ENCODE peak calls at places on chromosomes 16 and 17, in six cellular contexts. S is endothelial cell of umbilical vein, O is stomach, Y is transverse colon, M is breast epithelium, G is GM12892. Q is an unnamed sample.

GRCh38 chr17:13508916-13509315 is 92.8 kb downstream of the HS3ST3A1 start:
- DNase-seq in S (no peak), O (no peak), Y (no peak), M (no peak), G (no peak), Q (no peak)

GRCh38 chr17:83170571-83171260 is 91.3 kb downstream of the METRNL start:
- DNase-seq in S (no peak), O (no peak), Y (no peak), M (peak), G (no peak), Q (no peak)

GRCh38 chr17:2077040-2077439 is 22.1 kb downstream of the HIC1 start:
- DNase-seq in S (no peak), O (no peak), Y (no peak), M (no peak), G (no peak), Q (no peak)

GRCh38 chr17:13563916-13564315 is 37.8 kb downstream of the HS3ST3A1 start:
- DNase-seq in S (no peak), O (no peak), Y (no peak), M (no peak), G (no peak), Q (no peak)

GRCh38 chr17:16444258-16444886 is 29.0 kb downstream of the TRPV2 start:
- DNase-seq in S (no peak), O (peak), Y (no peak), M (no peak), G (no peak), Q (no peak)

GRCh38 chr17:42517516-42517915 is 18.5 kb upstream of the NAGLU start:
- DNase-seq in S (peak), O (peak), Y (peak), M (peak), G (peak), Q (peak)

GRCh38 chr17:11557727-11558452 is 40.4 kb upstream of the DNAH9 start:
- DNase-seq in S (no peak), O (no peak), Y (no peak), M (no peak), G (no peak), Q (no peak)

GRCh38 chr17:74780443-74781238 is 4.5 kb upstream of the NAT9 start:
- DNase-seq in S (no peak), O (no peak), Y (no peak), M (no peak), G (no peak), Q (no peak)

GRCh38 chr16:8767176-8767575 is 30.3 kb downstream of the TMEM186 start:
- DNase-seq in S (no peak), O (no peak), Y (no peak), M (no peak), G (no peak), Q (no peak)

GRCh38 chr16:1428511-1428910 is 2.4 kb upstream of the PERCC1 start:
- DNase-seq in S (peak), O (no peak), Y (no peak), M (peak), G (no peak), Q (no peak)

GRCh38 chr16:2473425-2473926 is 1.5 kb upstream of the TBC1D24 start:
- DNase-seq in S (no peak), O (no peak), Y (no peak), M (no peak), G (no peak), Q (no peak)

GRCh38 chr16:89031715-89032659 is 55.0 kb upstream of the CBFA2T3 start:
- DNase-seq in S (no peak), O (peak), Y (peak), M (peak), G (no peak), Q (peak)

GRCh38 chr16:734981-735881 is 5.6 kb downstream of the CIAO3 start:
- DNase-seq in S (no peak), O (no peak), Y (no peak), M (no peak), G (no peak), Q (no peak)

GRCh38 chr16:66752379-66752778 is 970 bp upstream of the DYNC1LI2 start:
- DNase-seq in S (no peak), O (no peak), Y (no peak), M (no peak), G (no peak), Q (no peak)

GRCh38 chr17:80397686-80398085 is 17.3 kb upstream of the ENDOV start:
- DNase-seq in S (no peak), O (no peak), Y (no peak), M (no peak), G (no peak), Q (no peak)

GRCh38 chr16:84277244-84277823 is 17.3 kb upstream of the WFDC1 start:
- DNase-seq in S (peak), O (peak), Y (peak), M (no peak), G (peak), Q (peak)

GRCh38 chr16:73054732-73055481 is 7.0 kb upstream of the ZFHX3 start:
- DNase-seq in S (peak), O (no peak), Y (no peak), M (no peak), G (no peak), Q (no peak)

GRCh38 chr17:69523252-69523861 is 108.9 kb downstream of the MAP2K6 start:
- DNase-seq in S (peak), O (no peak), Y (no peak), M (no peak), G (no peak), Q (peak)

GRCh38 chr17:48162946-48163506 is 55.5 kb downstream of the SNX11 start:
- DNase-seq in S (no peak), O (peak), Y (peak), M (no peak), G (no peak), Q (no peak)

GRCh38 chr16:73697336-73697735 is 599.3 kb upstream of the PSMD7 start:
- DNase-seq in S (no peak), O (no peak), Y (no peak), M (no peak), G (no peak), Q (no peak)

GRCh38 chr17:28661635-28662526 is at the start of the genes SDF2 and SUPT6H:
- DNase-seq in S (peak), O (peak), Y (peak), M (peak), G (peak), Q (peak)

GRCh38 chr17:35291802-35292201 is 48.9 kb downstream of the SLFN5 start:
- DNase-seq in S (no peak), O (no peak), Y (no peak), M (no peak), G (no peak), Q (no peak)

GRCh38 chr16:4570688-4571321 is 14.7 kb downstream of the C16orf96 start:
- DNase-seq in S (no peak), O (no peak), Y (no peak), M (no peak), G (no peak), Q (no peak)

GRCh38 chr16:57590654-57591085 is 37.8 kb upstream of the ADGRG1 start:
- DNase-seq in S (peak), O (no peak), Y (no peak), M (no peak), G (no peak), Q (no peak)

GRCh38 chr16:46871587-46871986 is 12.6 kb upstream of the GPT2 start:
- DNase-seq in S (no peak), O (no peak), Y (no peak), M (no peak), G (no peak), Q (no peak)

GRCh38 chr16:46862555-46863447 is 21.4 kb upstream of the GPT2 start:
- DNase-seq in S (no peak), O (no peak), Y (no peak), M (no peak), G (no peak), Q (no peak)

GRCh38 chr16:46866286-46866685 is 17.9 kb upstream of the GPT2 start:
- DNase-seq in S (no peak), O (no peak), Y (no peak), M (no peak), G (no peak), Q (no peak)
- TF ChIP-seq POLR2AphosphoS5 in S (no peak), O (no peak), Y (no peak), M (no peak), G (no peak), Q (no peak)

DNA sequence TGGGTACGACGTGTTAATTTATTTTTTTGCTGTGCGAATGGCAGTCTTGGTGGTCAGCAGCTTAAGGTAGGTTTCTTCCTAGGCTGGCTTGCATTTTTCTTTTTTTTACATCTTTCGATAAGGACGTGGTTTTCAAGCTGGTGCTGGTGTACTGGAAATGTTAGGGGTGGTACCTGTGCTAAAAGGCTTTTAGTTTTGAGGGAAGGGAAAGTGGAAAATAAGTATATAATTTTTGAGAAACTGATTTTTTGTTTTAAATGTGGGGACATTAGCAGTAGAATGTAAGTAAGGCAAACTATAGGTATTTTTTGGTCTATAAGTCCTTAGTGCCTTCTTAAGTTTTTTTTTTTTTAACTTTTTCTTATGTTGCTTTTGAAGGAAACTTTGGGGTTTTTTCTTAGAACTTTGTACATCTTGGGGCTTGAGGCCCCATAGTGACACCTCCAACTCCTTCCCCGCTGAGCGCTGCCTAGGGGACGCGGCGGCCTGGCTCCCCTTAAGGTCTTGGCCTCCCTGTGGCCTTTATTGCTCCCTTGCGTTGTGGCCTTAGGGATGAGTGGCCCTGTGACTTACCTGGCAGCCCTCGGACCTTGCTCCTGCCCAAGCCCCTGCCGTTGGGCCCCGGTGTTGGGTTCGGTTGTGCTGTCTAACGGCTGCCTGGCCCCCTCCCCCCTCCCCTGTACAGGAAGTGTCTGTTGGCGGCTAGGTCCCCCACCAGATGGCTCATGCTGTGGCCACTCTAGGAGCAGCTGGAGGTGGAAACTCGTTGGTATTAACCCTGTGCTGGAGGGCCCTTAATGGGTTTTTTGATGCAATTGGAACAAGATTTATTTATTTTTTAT is 88.0 kb upstream of the RPRML start:
- DNase-seq in S (peak), O (peak), Y (peak), M (peak), G (peak), Q (peak)
- TF ChIP-seq POLR2AphosphoS5 in S (peak), O (peak), Y (no peak), M (peak), G (peak), Q (peak)

GRCh38 chr17:59837362-59838195 is 55.2 kb downstream of the TUBD1 start:
- DNase-seq in S (peak), O (peak), Y (peak), M (peak), G (no peak), Q (peak)

GRCh38 chr17:59838196-59838911 is 54.4 kb downstream of the TUBD1 start:
- DNase-seq in S (peak), O (no peak), Y (no peak), M (no peak), G (no peak), Q (no peak)

GRCh38 chr17:59840908-59841666 is 51.7 kb downstream of the TUBD1 start:
- DNase-seq in S (peak), O (no peak), Y (no peak), M (no peak), G (no peak), Q (no peak)

GRCh38 chr17:59840329-59840907 is 52.3 kb downstream of the TUBD1 start:
- DNase-seq in S (peak), O (no peak), Y (no peak), M (no peak), G (no peak), Q (no peak)

DNA sequence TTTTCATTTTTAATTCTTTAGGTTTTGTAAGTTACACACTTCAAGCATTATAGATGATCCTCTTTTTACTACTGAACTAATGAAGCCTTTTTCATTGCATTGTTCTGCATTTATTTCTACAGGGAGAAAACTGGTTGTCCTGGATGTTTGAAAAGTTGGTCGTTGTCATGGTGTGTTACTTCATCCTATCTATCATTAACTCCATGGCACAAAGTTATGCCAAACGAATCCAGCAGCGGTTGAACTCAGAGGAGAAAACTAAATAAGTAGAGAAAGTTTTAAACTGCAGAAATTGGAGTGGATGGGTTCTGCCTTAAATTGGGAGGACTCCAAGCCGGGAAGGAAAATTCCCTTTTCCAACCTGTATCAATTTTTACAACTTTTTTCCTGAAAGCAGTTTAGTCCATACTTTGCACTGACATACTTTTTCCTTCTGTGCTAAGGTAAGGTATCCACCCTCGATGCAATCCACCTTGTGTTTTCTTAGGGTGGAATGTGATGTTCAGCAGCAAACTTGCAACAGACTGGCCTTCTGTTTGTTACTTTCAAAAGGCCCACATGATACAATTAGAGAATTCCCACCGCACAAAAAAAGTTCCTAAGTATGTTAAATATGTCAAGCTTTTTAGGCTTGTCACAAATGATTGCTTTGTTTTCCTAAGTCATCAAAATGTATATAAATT is 53.0 kb downstream of the TUBD1 start:
- DNase-seq in S (no peak), O (no peak), Y (no peak), M (no peak), G (no peak), Q (no peak)
- TF ChIP-seq POLR2AphosphoS5 in S (peak), O (peak), Y (no peak), M (no peak), G (no peak), Q (no peak)

GRCh38 chr16:13507530-13507929 is 412.4 kb upstream of the ERCC4 start:
- DNase-seq in S (no peak), O (no peak), Y (no peak), M (no peak), G (no peak), Q (no peak)
- TF ChIP-seq POLR2AphosphoS5 in S (no peak), O (no peak), Y (no peak), M (no peak), G (no peak), Q (no peak)

GRCh38 chr16:23670137-23670776 is 8.4 kb upstream of the PLK1 start:
- DNase-seq in S (peak), O (no peak), Y (no peak), M (no peak), G (no peak), Q (no peak)

GRCh38 chr16:23668873-23669272 is 9.8 kb upstream of the PLK1 start:
- DNase-seq in S (no peak), O (no peak), Y (no peak), M (no peak), G (no peak), Q (no peak)

GRCh38 chr16:23663918-23664317 is 14.8 kb upstream of the PLK1 start:
- DNase-seq in S (no peak), O (no peak), Y (no peak), M (no peak), G (no peak), Q (no peak)

GRCh38 chr16:23668225-23668624 is 10.5 kb upstream of the PLK1 start:
- DNase-seq in S (no peak), O (no peak), Y (no peak), M (no peak), G (no peak), Q (no peak)

DNA sequence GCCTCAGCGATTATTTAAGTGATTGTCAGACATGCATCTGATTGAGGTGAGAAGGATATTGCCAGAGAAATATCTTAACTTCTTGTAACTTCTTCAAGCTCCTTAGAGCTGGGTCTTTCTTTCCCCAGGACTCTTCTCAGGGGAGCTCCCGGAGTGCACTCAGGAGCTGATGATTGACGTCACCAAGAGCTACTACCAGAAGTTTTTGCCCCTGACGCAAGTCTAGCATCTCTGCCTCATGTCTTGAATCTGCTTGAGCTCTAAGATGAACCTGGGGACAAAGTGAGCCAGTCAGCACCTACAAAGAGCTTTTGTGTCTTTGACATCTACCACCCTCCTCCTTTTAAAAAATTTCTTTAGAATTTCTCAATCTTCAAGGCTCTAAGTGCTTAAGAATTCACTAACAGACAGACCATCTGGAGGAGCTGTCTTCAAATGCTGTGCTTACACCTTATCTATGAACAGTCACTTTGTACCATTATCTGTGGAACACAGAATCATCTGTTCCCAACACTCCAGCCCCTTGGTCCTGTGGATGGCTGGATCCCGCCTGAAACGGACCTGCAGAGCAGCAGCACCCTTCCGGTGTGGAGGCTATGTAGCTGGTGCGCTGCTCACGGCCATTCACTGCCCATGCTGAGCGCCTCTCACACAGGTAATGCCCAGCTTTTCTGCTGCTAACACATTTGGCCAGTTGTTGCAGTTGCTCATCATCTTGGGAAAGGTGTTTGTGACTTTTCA is 11.6 kb upstream of the PLK1 start:
- DNase-seq in S (no peak), O (no peak), Y (no peak), M (no peak), G (no peak), Q (no peak)
- TF ChIP-seq POLR2AphosphoS5 in S (no peak), O (no peak), Y (no peak), M (no peak), G (no peak), Q (no peak)

DNA sequence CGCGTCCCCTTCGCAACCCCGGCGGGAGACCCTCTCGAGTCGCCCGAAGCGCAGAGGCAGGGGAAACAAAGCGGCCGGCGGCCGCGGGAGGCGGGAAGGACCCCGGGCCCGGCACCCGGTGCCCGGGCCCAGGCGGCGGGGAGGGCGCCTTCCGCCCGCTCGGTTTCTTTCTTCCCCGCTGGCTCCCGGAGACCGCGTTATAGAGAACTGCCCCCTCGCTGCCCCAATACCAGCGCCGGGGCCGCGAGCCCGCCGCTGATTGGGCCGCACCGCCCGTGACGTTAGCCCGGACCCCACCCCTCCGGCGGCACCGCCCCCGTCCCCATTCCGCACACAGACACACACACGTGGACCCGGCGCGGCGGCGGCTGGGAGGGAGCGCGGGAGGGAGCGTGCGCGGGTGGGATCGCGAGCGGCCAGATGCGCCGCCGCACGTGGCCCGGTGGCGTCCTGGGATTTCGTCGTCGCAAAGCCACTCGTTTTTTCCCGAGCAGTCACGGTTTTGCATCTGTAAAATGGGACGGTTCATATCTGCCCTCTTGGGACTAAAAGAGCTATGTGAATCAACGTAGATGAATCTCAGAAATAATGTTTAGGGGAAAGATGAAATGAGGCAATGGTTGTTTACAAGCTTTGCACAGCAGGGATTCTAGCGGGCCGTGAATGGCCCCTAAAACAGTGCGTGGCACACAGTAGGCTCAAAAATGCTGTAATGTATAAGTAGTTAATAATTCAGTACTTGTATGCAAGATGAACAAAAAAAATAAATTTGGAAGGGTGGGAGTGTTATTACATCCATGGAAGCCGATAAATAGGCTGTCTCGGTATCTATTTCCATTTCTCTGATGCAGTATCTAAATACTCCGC is at the start of gene EPOP:
- DNase-seq in S (peak), O (peak), Y (peak), M (peak), G (peak), Q (peak)
- TF ChIP-seq POLR2AphosphoS5 in S (no peak), O (peak), Y (peak), M (peak), G (no peak), Q (no peak)

GRCh38 chr17:40559954-40560591 is 5.2 kb downstream of the CCR7 start:
- DNase-seq in S (peak), O (peak), Y (peak), M (peak), G (peak), Q (peak)
- TF ChIP-seq POLR2AphosphoS5 in S (no peak), O (peak), Y (no peak), M (peak), G (peak), Q (no peak)

GRCh38 chr17:5516060-5516792 is 29.9 kb downstream of the MIS12 start:
- DNase-seq in S (peak), O (no peak), Y (no peak), M (no peak), G (no peak), Q (peak)
- TF ChIP-seq POLR2AphosphoS5 in S (peak), O (no peak), Y (peak), M (no peak), G (no peak), Q (no peak)